ENCODE peak calls at places on chromosome 15, in six cellular contexts. One of them, this sample, is unnamed.
A peak's percentile ranks its signal among the peaks of the same experiment; 100 is the strongest.

GRCh38 chr15:43974852-43975251 is 148.1 kb downstream of the WDR76 start:
- DNase-seq in HepG2: peak; percentile 57
- DNase-seq in SK-N-SH: no peak
- DNase-seq in GM12878: peak; percentile 57
- DNase-seq in HCT116: no peak
- DNase-seq in A549: no peak
- DNase-seq in this sample: no peak

GRCh38 chr15:80577552-80578205 is 117.4 kb upstream of the ABHD17C start:
- DNase-seq in HepG2: no peak
- DNase-seq in SK-N-SH: no peak
- DNase-seq in GM12878: no peak
- DNase-seq in HCT116: no peak
- DNase-seq in A549: no peak
- DNase-seq in this sample: no peak

GRCh38 chr15:52261498-52262242 is 33.9 kb downstream of the MYO5C start:
- DNase-seq in HepG2: no peak
- DNase-seq in SK-N-SH: peak; percentile 81
- DNase-seq in GM12878: peak; percentile 86
- DNase-seq in HCT116: peak; percentile 26
- DNase-seq in A549: peak; percentile 65
- DNase-seq in this sample: no peak

GRCh38 chr15:35327789-35328188 is 218.2 kb downstream of the DPH6 start:
- DNase-seq in HepG2: no peak
- DNase-seq in SK-N-SH: no peak
- DNase-seq in GM12878: no peak
- DNase-seq in HCT116: no peak
- DNase-seq in A549: no peak
- DNase-seq in this sample: no peak

GRCh38 chr15:28943611-28944230 is 57.9 kb downstream of the APBA2 start:
- DNase-seq in HepG2: no peak
- DNase-seq in SK-N-SH: no peak
- DNase-seq in GM12878: no peak
- DNase-seq in HCT116: no peak
- DNase-seq in A549: no peak
- DNase-seq in this sample: no peak

GRCh38 chr15:89778861-89779260 is 2.7 kb downstream of the MESP2 start:
- DNase-seq in HepG2: no peak
- DNase-seq in SK-N-SH: no peak
- DNase-seq in GM12878: no peak
- DNase-seq in HCT116: no peak
- DNase-seq in A549: no peak
- DNase-seq in this sample: no peak

GRCh38 chr15:87866961-87867360 is 389.6 kb downstream of the NTRK3 start:
- DNase-seq in HepG2: no peak
- DNase-seq in SK-N-SH: no peak
- DNase-seq in GM12878: no peak
- DNase-seq in HCT116: no peak
- DNase-seq in A549: no peak
- DNase-seq in this sample: no peak

GRCh38 chr15:51887887-51888592 is 58.6 kb downstream of the TMOD3 start:
- DNase-seq in HepG2: peak; percentile 42
- DNase-seq in SK-N-SH: no peak
- DNase-seq in GM12878: no peak
- DNase-seq in HCT116: no peak
- DNase-seq in A549: peak; percentile 70
- DNase-seq in this sample: no peak

GRCh38 chr15:75059607-75060006 is 36.2 kb downstream of the PPCDC start:
- DNase-seq in HepG2: no peak
- DNase-seq in SK-N-SH: no peak
- DNase-seq in GM12878: no peak
- DNase-seq in HCT116: no peak
- DNase-seq in A549: no peak
- DNase-seq in this sample: no peak

GRCh38 chr15:36109943-36110658 is 469.3 kb upstream of the CDIN1 start:
- DNase-seq in HepG2: no peak
- DNase-seq in SK-N-SH: no peak
- DNase-seq in GM12878: no peak
- DNase-seq in HCT116: no peak
- DNase-seq in A549: no peak
- DNase-seq in this sample: no peak

GRCh38 chr15:77722759-77723460 is 90.2 kb upstream of the LINGO1 start:
- DNase-seq in HepG2: no peak
- DNase-seq in SK-N-SH: no peak
- DNase-seq in GM12878: no peak
- DNase-seq in HCT116: no peak
- DNase-seq in A549: no peak
- DNase-seq in this sample: no peak

GRCh38 chr15:77784361-77785292 is 151.9 kb upstream of the LINGO1 start:
- DNase-seq in HepG2: peak; percentile 14
- DNase-seq in SK-N-SH: peak; percentile 62
- DNase-seq in GM12878: no peak
- DNase-seq in HCT116: peak; percentile 23
- DNase-seq in A549: peak; percentile 84
- DNase-seq in this sample: peak; percentile 7

GRCh38 chr15:62769604-62770003 is 272.9 kb upstream of the TPM1 start:
- DNase-seq in HepG2: no peak
- DNase-seq in SK-N-SH: no peak
- DNase-seq in GM12878: no peak
- DNase-seq in HCT116: peak; percentile 47
- DNase-seq in A549: no peak
- DNase-seq in this sample: no peak

GRCh38 chr15:86231864-86232801 is 152.5 kb downstream of the AGBL1 start:
- DNase-seq in HepG2: peak; percentile 12
- DNase-seq in SK-N-SH: peak; percentile 65
- DNase-seq in GM12878: no peak
- DNase-seq in HCT116: no peak
- DNase-seq in A549: peak; percentile 25
- DNase-seq in this sample: no peak

GRCh38 chr15:33354411-33354810 is 43.6 kb downstream of the RYR3 start:
- DNase-seq in HepG2: no peak
- DNase-seq in SK-N-SH: no peak
- DNase-seq in GM12878: no peak
- DNase-seq in HCT116: no peak
- DNase-seq in A549: no peak
- DNase-seq in this sample: no peak

GRCh38 chr15:80106051-80106450 is 46.6 kb downstream of the ZFAND6 start:
- DNase-seq in HepG2: no peak
- DNase-seq in SK-N-SH: no peak
- DNase-seq in GM12878: no peak
- DNase-seq in HCT116: no peak
- DNase-seq in A549: no peak
- DNase-seq in this sample: no peak

GRCh38 chr15:66937588-66937987 is 127.8 kb upstream of the SMAD3 start:
- DNase-seq in HepG2: no peak
- DNase-seq in SK-N-SH: no peak
- DNase-seq in GM12878: no peak
- DNase-seq in HCT116: no peak
- DNase-seq in A549: no peak
- DNase-seq in this sample: no peak

GRCh38 chr15:26201177-26201858 is 338.2 kb upstream of the ATP10A start:
- DNase-seq in HepG2: no peak
- DNase-seq in SK-N-SH: no peak
- DNase-seq in GM12878: no peak
- DNase-seq in HCT116: no peak
- DNase-seq in A549: no peak
- DNase-seq in this sample: no peak

GRCh38 chr15:26200427-26200826 is 337.3 kb upstream of the ATP10A start:
- DNase-seq in HepG2: no peak
- DNase-seq in SK-N-SH: no peak
- DNase-seq in GM12878: no peak
- DNase-seq in HCT116: no peak
- DNase-seq in A549: no peak
- DNase-seq in this sample: no peak

DNA sequence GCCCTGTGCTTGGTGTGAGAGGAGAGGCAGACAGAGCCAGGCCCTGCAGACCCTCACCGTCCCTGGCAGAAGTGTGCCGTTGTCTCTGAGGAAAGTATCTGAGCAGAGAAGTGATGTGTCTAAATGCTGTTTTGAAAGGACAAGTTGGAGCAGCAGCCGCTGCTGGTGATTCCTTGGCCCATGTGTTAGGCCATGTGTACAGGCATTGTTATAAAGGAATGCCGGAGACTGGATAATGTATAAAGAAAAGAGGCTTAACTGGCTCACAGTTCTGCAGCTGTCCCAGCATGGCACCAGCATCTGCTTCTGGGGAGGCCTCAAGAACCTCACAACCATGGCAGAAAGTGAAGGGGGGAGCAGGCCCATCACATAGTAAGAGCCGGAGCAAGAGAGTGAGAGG is 334.6 kb upstream of the ATP10A start:
- DNase-seq in HepG2: no peak
- DNase-seq in SK-N-SH: no peak
- DNase-seq in GM12878: no peak
- DNase-seq in HCT116: no peak
- DNase-seq in A549: no peak
- DNase-seq in this sample: no peak
- H3K9me3 ChIP-seq in HepG2: peaks cover 40% of the 10 kb centered on the region
- H3K9me3 ChIP-seq in SK-N-SH: no peaks in the 10 kb centered on the region
- H3K9me3 ChIP-seq in GM12878: no peaks in the 10 kb centered on the region
- H3K9me3 ChIP-seq in HCT116: peaks cover 12% of the 10 kb centered on the region
- H3K9me3 ChIP-seq in A549: no peaks in the 10 kb centered on the region
- H3K9me3 ChIP-seq in this sample: no peaks in the 10 kb centered on the region

DNA sequence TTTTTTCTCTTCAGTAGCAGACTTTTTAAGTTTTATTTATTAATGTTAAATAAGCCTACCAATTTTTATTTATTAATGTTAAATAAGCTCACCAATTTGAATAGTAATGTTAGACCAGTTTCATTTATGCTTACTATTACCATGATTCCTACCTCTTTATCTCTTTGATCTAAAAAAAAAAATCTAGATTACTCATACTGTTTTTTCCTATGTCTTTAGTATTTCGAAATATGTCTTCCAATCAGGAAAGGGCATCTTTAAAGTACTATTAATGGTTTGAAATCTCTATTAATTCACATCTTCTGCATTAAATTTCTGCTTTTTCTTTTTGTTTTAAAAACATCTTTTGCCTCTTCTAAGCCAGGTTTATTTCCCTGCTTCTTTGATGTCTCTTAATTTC is 27.5 kb upstream of the MAPKBP1 start:
- DNase-seq in HepG2: no peak
- DNase-seq in SK-N-SH: no peak
- DNase-seq in GM12878: no peak
- DNase-seq in HCT116: no peak
- DNase-seq in A549: no peak
- DNase-seq in this sample: no peak
- H3K27ac ChIP-seq in HepG2: no peak overlapping the region
- H3K27ac ChIP-seq in SK-N-SH: no peak overlapping the region
- H3K27ac ChIP-seq in GM12878: no peak overlapping the region
- H3K27ac ChIP-seq in HCT116: no peak overlapping the region
- H3K27ac ChIP-seq in A549: no peak overlapping the region
- H3K27ac ChIP-seq in this sample: no peak overlapping the region

GRCh38 chr15:99052205-99052604 is 44.6 kb upstream of the PGPEP1L start:
- DNase-seq in HepG2: no peak
- DNase-seq in SK-N-SH: no peak
- DNase-seq in GM12878: peak; percentile 25
- DNase-seq in HCT116: no peak
- DNase-seq in A549: no peak
- DNase-seq in this sample: no peak
- TF ChIP-seq REST in HepG2: no peak
- TF ChIP-seq REST in SK-N-SH: no peak
- TF ChIP-seq REST in GM12878: no peak
- TF ChIP-seq REST in HCT116: no peak
- TF ChIP-seq REST in A549: no peak
- TF ChIP-seq REST in this sample: no peak

DNA sequence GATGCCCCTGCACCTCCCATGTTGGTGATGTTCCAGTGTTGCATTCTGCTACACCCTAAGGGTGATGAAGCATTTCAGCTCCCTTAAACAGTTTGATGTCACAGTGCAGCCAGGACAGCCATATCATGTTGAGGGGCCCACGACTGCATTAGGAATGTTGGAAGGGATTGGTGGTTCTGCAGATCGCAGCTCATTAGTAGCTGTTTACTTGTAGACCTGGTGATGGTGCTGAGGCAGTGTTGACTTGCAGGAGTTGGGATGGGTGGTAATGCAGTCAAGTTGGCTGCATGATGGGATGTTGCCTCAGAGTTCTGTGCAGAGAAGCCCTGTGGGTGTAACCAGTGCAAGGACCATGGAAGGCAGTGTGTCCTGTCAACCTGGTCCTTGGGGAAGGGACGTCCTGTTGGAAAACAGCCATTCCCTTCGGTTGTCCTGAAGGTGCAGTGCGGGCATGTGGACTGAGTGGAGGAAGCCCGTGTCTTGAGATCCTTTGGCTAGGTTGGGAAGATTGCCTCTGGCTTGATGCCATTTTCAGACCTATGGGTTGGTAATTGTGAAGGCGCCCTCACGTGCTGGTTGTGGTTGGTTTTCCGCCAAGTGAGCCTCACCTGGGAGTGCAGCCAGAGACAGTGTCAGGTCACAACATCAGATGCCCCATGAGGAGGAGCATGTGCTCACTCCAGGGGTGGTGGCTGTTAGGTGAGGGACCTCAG is 100.7 kb downstream of the SNRPN start:
- DNase-seq in HepG2: no peak
- DNase-seq in SK-N-SH: no peak
- DNase-seq in GM12878: no peak
- DNase-seq in HCT116: no peak
- DNase-seq in A549: no peak
- DNase-seq in this sample: no peak
- H3K9me3 ChIP-seq in HepG2: peaks cover 100% of the 10 kb centered on the region
- H3K9me3 ChIP-seq in SK-N-SH: peaks cover 7% of the 10 kb centered on the region
- H3K9me3 ChIP-seq in GM12878: peaks cover 67% of the 10 kb centered on the region
- H3K9me3 ChIP-seq in HCT116: peaks cover 2% of the 10 kb centered on the region
- H3K9me3 ChIP-seq in A549: peaks cover 65% of the 10 kb centered on the region
- H3K9me3 ChIP-seq in this sample: peaks cover 74% of the 10 kb centered on the region

GRCh38 chr15:39193611-39194010 is 387.3 kb upstream of the THBS1 start:
- DNase-seq in HepG2: no peak
- DNase-seq in SK-N-SH: no peak
- DNase-seq in GM12878: no peak
- DNase-seq in HCT116: no peak
- DNase-seq in A549: no peak
- DNase-seq in this sample: no peak
- H3K27ac ChIP-seq in HepG2: no peak overlapping the region
- H3K27ac ChIP-seq in SK-N-SH: no peak overlapping the region
- H3K27ac ChIP-seq in GM12878: no peak overlapping the region
- H3K27ac ChIP-seq in HCT116: no peak overlapping the region
- H3K27ac ChIP-seq in A549: peak overlapping the region; percentile 81
- H3K27ac ChIP-seq in this sample: no peak overlapping the region

GRCh38 chr15:65921780-65922179 is 52.5 kb downstream of the RAB11A start:
- DNase-seq in HepG2: no peak
- DNase-seq in SK-N-SH: no peak
- DNase-seq in GM12878: no peak
- DNase-seq in HCT116: no peak
- DNase-seq in A549: no peak
- DNase-seq in this sample: no peak
- TF ChIP-seq REST in HepG2: no peak
- TF ChIP-seq REST in SK-N-SH: no peak
- TF ChIP-seq REST in GM12878: no peak
- TF ChIP-seq REST in HCT116: no peak
- TF ChIP-seq REST in A549: no peak
- TF ChIP-seq REST in this sample: no peak

This sample was measured in Panc1.